ENCODE peak calls at places on chromosomes 13 and 19, in four cellular contexts. P is HT1080, X is T-helper 17 cell, O is foreskin fibroblast. U is an unnamed sample.

GRCh38 chr19:36963262-36963661 is 47.1 kb downstream of the ZNF568 start:
- DNase-seq in O (no peak), P (no peak), X (no peak), U (no peak)

GRCh38 chr13:44300895-44301638 is 72.6 kb upstream of the SERP2 start:
- DNase-seq in P (peak), X (no peak), O (peak), U (no peak)

GRCh38 chr19:49473868-49474544 is at the start of gene FLT3LG:
- DNase-seq in O (peak), X (peak), P (peak), U (peak)

GRCh38 chr13:44312898-44313551 is 60.6 kb upstream of the SERP2 start:
- DNase-seq in P (peak), O (peak), X (no peak), U (peak)

GRCh38 chr19:55188620-55189019 is 8.5 kb upstream of the SYT5 start:
- DNase-seq in P (peak), X (no peak), O (no peak), U (no peak)

GRCh38 chr13:112765734-112766133 is 75.9 kb downstream of the ATP11A start:
- DNase-seq in X (no peak), O (no peak), P (no peak), U (no peak)

GRCh38 chr13:40672310-40673060 is 6.0 kb upstream of the FOXO1 start:
- DNase-seq in O (peak), P (peak), X (no peak), U (peak)

GRCh38 chr13:113358653-113359052 is 5.3 kb downstream of the GRTP1 start:
- DNase-seq in P (no peak), O (no peak), X (no peak), U (no peak)

GRCh38 chr19:41367848-41368301 is 3.9 kb upstream of the B9D2 start:
- DNase-seq in P (peak), X (no peak), O (peak), U (peak)

GRCh38 chr13:20206065-20206725 is 13.5 kb upstream of the GJB2 start:
- DNase-seq in O (no peak), P (no peak), X (no peak), U (no peak)

GRCh38 chr13:28494861-28495585 is at the start of gene FLT1:
- DNase-seq in X (no peak), P (no peak), O (peak), U (no peak)

GRCh38 chr19:34480971-34481821 is at the start of gene WTIP:
- DNase-seq in P (peak), O (peak), X (no peak), U (no peak)

GRCh38 chr13:67146523-67147130 is 83.5 kb downstream of the PCDH9 start:
- DNase-seq in X (no peak), O (no peak), P (no peak), U (no peak)

GRCh38 chr13:113860579-113861432 is 3.1 kb downstream of the GAS6 start:
- DNase-seq in O (no peak), P (no peak), X (no peak), U (no peak)

GRCh38 chr19:35641515-35642151 is at the start of gene ETV2:
- DNase-seq in P (no peak), O (peak), X (no peak), U (no peak)